ENCODE peak calls at places on chromosomes 11 and 22, in nine cellular contexts. V is gastrocnemius medialis, W is esophagus muscularis mucosa, E is stomach, L is keratinocyte, C is ovary, B is fibroblast of lung, Y is brain microvascular endothelial cell, I is lung. O is an unnamed sample. For H3K36me3 and H3K27me3, the result is how much of the 10 kb centered on the place peaks cover.

GRCh38 chr11:12529041-12529440 is 145.2 kb upstream of the TEAD1 start:
- DNase-seq in L (no peak), B (peak), W (no peak), I (no peak), C (no peak), V (no peak), Y (no peak), E (no peak), O (no peak)

GRCh38 chr22:21837184-21837979 is 30.1 kb downstream of the MAPK1 start:
- DNase-seq in W (no peak), V (no peak), Y (peak), B (peak), L (peak), E (no peak), C (no peak), I (no peak), O (no peak)

GRCh38 chr22:18952022-18952421 is 15.9 kb upstream of the PRODH start:
- DNase-seq in B (no peak), Y (no peak), V (no peak), I (no peak), C (peak), W (no peak), L (no peak), E (no peak), O (no peak)

GRCh38 chr11:27097538-27097937 is 56.9 kb downstream of the BBOX1 start:
- DNase-seq in W (no peak), Y (no peak), I (no peak), E (no peak), C (no peak), B (no peak), V (no peak), L (no peak), O (no peak)

GRCh38 chr11:68469642-68470041 is 9.1 kb downstream of the PPP6R3 start:
- DNase-seq in W (no peak), C (no peak), B (no peak), I (no peak), Y (no peak), V (no peak), E (no peak), L (no peak), O (no peak)

GRCh38 chr11:85431319-85431718 is 195.8 kb downstream of the DLG2 start:
- DNase-seq in W (no peak), C (no peak), I (no peak), L (no peak), B (no peak), Y (no peak), V (no peak), E (no peak), O (no peak)

GRCh38 chr11:107457205-107457557 is 444 bp downstream of the CWF19L2 start:
- DNase-seq in I (no peak), B (peak), Y (peak), C (no peak), E (no peak), V (no peak), L (no peak), W (no peak), O (no peak)

GRCh38 chr11:84687433-84687832 is 939.7 kb downstream of the DLG2 start:
- DNase-seq in V (no peak), I (no peak), L (no peak), E (no peak), B (no peak), W (no peak), C (no peak), Y (no peak), O (no peak)

GRCh38 chr11:134250675-134251074 is 2.5 kb downstream of the THYN1 start:
- DNase-seq in V (no peak), W (no peak), B (no peak), C (no peak), L (no peak), E (no peak), Y (no peak), I (no peak), O (no peak)

GRCh38 chr11:57308426-57309060 is 16.2 kb downstream of the TNKS1BP1 start:
- DNase-seq in B (no peak), I (no peak), Y (no peak), C (no peak), W (no peak), V (no peak), E (no peak), L (no peak), O (no peak)

GRCh38 chr22:32752868-32753520 is 48.5 kb upstream of the TIMP3 start:
- DNase-seq in B (peak), V (no peak), W (no peak), C (no peak), I (no peak), Y (peak), E (no peak), L (no peak), O (no peak)

GRCh38 chr11:65316311-65316978 is 1.8 kb downstream of the CDC42EP2 start:
- DNase-seq in L (no peak), C (peak), E (no peak), V (peak), I (peak), B (peak), Y (peak), W (no peak), O (no peak)

GRCh38 chr11:19421134-19421533 is 180.4 kb upstream of the E2F8 start:
- DNase-seq in L (no peak), Y (no peak), C (no peak), W (no peak), V (no peak), B (no peak), E (no peak), I (no peak), O (no peak)

GRCh38 chr11:18927550-18928322 is 11.5 kb downstream of the MRGPRX1 start:
- DNase-seq in Y (no peak), B (no peak), C (no peak), L (no peak), V (no peak), W (no peak), I (no peak), E (no peak), O (no peak)

GRCh38 chr22:36385491-36386350 is 2.0 kb downstream of the MYH9 start:
- DNase-seq in E (peak), I (peak), C (no peak), B (peak), V (no peak), W (no peak), L (no peak), Y (no peak), O (peak)

GRCh38 chr11:64231536-64231935 is 1.2 kb downstream of the DNAJC4 start:
- DNase-seq in Y (no peak), E (no peak), B (no peak), W (no peak), I (no peak), L (no peak), C (no peak), V (no peak), O (no peak)

GRCh38 chr22:39170825-39171622 is 18.5 kb upstream of the CBX7 start:
- DNase-seq in E (peak), C (peak), W (no peak), B (peak), V (peak), Y (peak), I (peak), L (no peak), O (peak)

GRCh38 chr11:67370351-67371076 is 2.9 kb downstream of the CLCF1 start:
- DNase-seq in L (no peak), W (no peak), Y (no peak), V (no peak), B (peak), E (no peak), I (no peak), C (peak), O (no peak)

GRCh38 chr11:123239371-123240150 is 44.5 kb upstream of the CLMP start:
- DNase-seq in L (no peak), Y (no peak), W (no peak), C (no peak), I (no peak), E (no peak), B (peak), V (no peak), O (no peak)

GRCh38 chr11:59223611-59224010 is 10.9 kb upstream of the MPEG1 start:
- DNase-seq in V (no peak), L (no peak), Y (no peak), W (no peak), E (no peak), C (no peak), B (no peak), I (no peak), O (no peak)

GRCh38 chr11:116852261-116853125 is 15.1 kb upstream of the APOA1 start:
- DNase-seq in E (no peak), I (no peak), W (no peak), Y (no peak), V (no peak), L (no peak), C (peak), B (peak), O (peak)

GRCh38 chr22:22681221-22681739 is 36.9 kb downstream of the GGTLC2 start:
- DNase-seq in C (no peak), Y (peak), L (no peak), B (peak), V (no peak), W (no peak), I (no peak), E (no peak), O (peak)

GRCh38 chr11:44556735-44557409 is 8.6 kb upstream of the CD82 start:
- DNase-seq in E (peak), C (peak), I (peak), Y (peak), V (peak), L (no peak), W (no peak), B (peak), O (peak)

GRCh38 chr11:13358871-13359270 is 81.3 kb downstream of the BMAL1 start:
- DNase-seq in L (no peak), B (peak), Y (peak), I (no peak), V (no peak), W (no peak), E (no peak), C (no peak), O (no peak)

GRCh38 chr11:41113160-41113559 is 346.3 kb downstream of the LRRC4C start:
- DNase-seq in L (no peak), E (no peak), B (no peak), I (no peak), V (no peak), Y (no peak), C (no peak), W (no peak), O (no peak)

GRCh38 chr11:120122921-120123683 is 14.8 kb downstream of the TRIM29 start:
- DNase-seq in C (no peak), V (no peak), I (no peak), B (no peak), E (no peak), L (no peak), Y (no peak), W (no peak), O (no peak)

GRCh38 chr22:35444685-35445399 is 44.9 kb downstream of the MCM5 start:
- DNase-seq in E (no peak), V (no peak), B (no peak), I (no peak), L (no peak), W (no peak), Y (no peak), C (no peak), O (no peak)

GRCh38 chr22:29396126-29396525 is 7.8 kb upstream of the AP1B1 start:
- DNase-seq in C (no peak), E (no peak), W (no peak), L (no peak), I (no peak), B (no peak), Y (no peak), V (no peak), O (no peak)

GRCh38 chr11:70153133-70153727 is 49.9 kb upstream of the FADD start:
- DNase-seq in V (no peak), L (no peak), C (no peak), Y (no peak), I (no peak), B (peak), W (no peak), E (no peak), O (no peak)
- H3K36me3 ChIP-seq in V (under half), L (under half), C (under half), Y (under half), I (under half), B (under half), W (under half), E (under half), O (under half)

DNA sequence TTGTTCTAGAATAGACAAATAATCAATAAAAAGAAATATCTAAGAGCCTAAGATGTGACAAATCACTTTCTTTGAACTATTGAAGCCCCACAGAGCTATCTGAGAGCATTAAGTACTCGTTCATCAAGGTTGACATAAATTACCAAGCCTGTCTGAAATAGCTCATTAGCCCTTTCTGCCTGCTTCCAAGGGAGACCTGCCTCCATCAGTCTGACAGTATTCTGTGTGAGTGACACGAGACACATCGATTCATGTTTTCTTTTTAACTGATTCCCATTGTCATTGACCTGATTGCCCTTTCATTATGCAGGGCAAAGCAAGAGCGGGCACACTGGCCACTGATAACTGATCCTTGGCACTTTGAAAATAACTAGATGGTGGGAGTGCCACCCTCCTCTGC is 347.5 kb downstream of the KCNA4 start:
- DNase-seq in V (no peak), C (no peak), B (no peak), W (no peak), I (no peak), L (no peak), E (no peak), Y (no peak), O (no peak)
- H3K27ac ChIP-seq in V (no peak), C (no peak), B (no peak), W (no peak), I (no peak), L (no peak), E (no peak), Y (no peak), O (no peak)

GRCh38 chr22:48242461-48242864 is 1480.0 kb downstream of the TBC1D22A start:
- DNase-seq in B (no peak), C (no peak), L (no peak), I (no peak), V (no peak), W (no peak), E (peak), Y (no peak), O (peak)

GRCh38 chr22:48241658-48242057 is 1479.2 kb downstream of the TBC1D22A start:
- DNase-seq in C (no peak), L (no peak), B (no peak), E (peak), V (no peak), I (no peak), W (no peak), Y (no peak), O (no peak)

GRCh38 chr22:48239461-48240164 is 1477.2 kb downstream of the TBC1D22A start:
- DNase-seq in C (no peak), I (no peak), Y (no peak), W (no peak), V (no peak), B (no peak), E (peak), L (no peak), O (no peak)

GRCh38 chr22:48240165-48240934 is 1477.9 kb downstream of the TBC1D22A start:
- DNase-seq in C (no peak), L (no peak), E (peak), V (no peak), W (no peak), I (no peak), B (no peak), Y (no peak), O (no peak)

GRCh38 chr22:48240935-48241230 is 1478.4 kb downstream of the TBC1D22A start:
- DNase-seq in Y (no peak), E (peak), W (no peak), I (no peak), C (no peak), L (no peak), B (no peak), V (no peak), O (no peak)
- H3K27me3 ChIP-seq in Y (under half), E (half or more), W (under half), I (under half), C (under half), L (under half), B (under half), V (under half), O (under half)

GRCh38 chr22:45197606-45198462 is 34.1 kb downstream of the NUP50 start:
- DNase-seq in E (no peak), B (no peak), L (no peak), I (no peak), Y (no peak), C (peak), V (no peak), W (no peak), O (no peak)
- H3K36me3 ChIP-seq in E (half or more), B (under half), L (half or more), I (half or more), Y (under half), C (under half), V (half or more), W (under half), O (under half)